ENCODE peak calls at places on chromosomes 13 and 19, in four cellular contexts. L is glutamatergic neuron, Y is astrocyte of the cerebellum, Q is tibial artery. T is an unnamed sample.

GRCh38 chr19:17488593-17489391 is 18.5 kb downstream of the SLC27A1 start:
- DNase-seq in L (peak; percentile 86), Y (no peak), Q (peak; percentile 71), T (peak; percentile 67)

GRCh38 chr13:44317752-44318550 is 55.7 kb upstream of the SERP2 start:
- DNase-seq in Y (peak; percentile 62), L (no peak), Q (no peak), T (peak; percentile 53)

GRCh38 chr19:47379398-47379938 is 30.4 kb downstream of the DHX34 start:
- DNase-seq in Q (no peak), Y (no peak), L (peak; percentile 46), T (no peak)

GRCh38 chr19:55640043-55640576 is 692 bp upstream of the ZNF580 start:
- DNase-seq in L (peak; percentile 56), Q (peak; percentile 81), Y (no peak), T (no peak)

GRCh38 chr13:110302154-110302553 is 4.8 kb downstream of the COL4A1 start:
- DNase-seq in Q (no peak), Y (no peak), L (no peak), T (no peak)

GRCh38 chr13:47121092-47121763 is 224.4 kb upstream of the HTR2A start:
- DNase-seq in Q (no peak), Y (no peak), L (no peak), T (no peak)

GRCh38 chr19:37803250-37803854 is 24.0 kb upstream of the ZNF573 start:
- DNase-seq in Q (no peak), Y (no peak), L (no peak), T (no peak)

GRCh38 chr13:62293081-62293480 is 877.4 kb upstream of the PCDH20 start:
- DNase-seq in Q (no peak), L (no peak), Y (no peak), T (peak; percentile 76)

GRCh38 chr19:22595918-22596341 is 38.2 kb upstream of the ZNF492 start:
- DNase-seq in Q (peak; percentile 81), Y (no peak), L (no peak), T (no peak)

GRCh38 chr13:30776661-30777060 is 41.3 kb downstream of the ALOX5AP start:
- DNase-seq in L (no peak), Y (no peak), Q (no peak), T (no peak)

GRCh38 chr13:38763446-38764381 is 76.8 kb downstream of the FREM2 start:
- DNase-seq in Y (peak; percentile 24), L (no peak), Q (no peak), T (peak; percentile 58)

GRCh38 chr13:44191504-44192171 is 182.0 kb upstream of the SERP2 start:
- DNase-seq in L (no peak), Y (peak; percentile 59), Q (peak; percentile 74), T (peak; percentile 77)

GRCh38 chr13:59906413-59907027 is 257.2 kb downstream of the DIAPH3 start:
- DNase-seq in L (no peak), Q (no peak), Y (peak; percentile 37), T (peak; percentile 43)

GRCh38 chr19:1884291-1884718 is 991 bp downstream of the ABHD17A start:
- DNase-seq in Q (no peak), L (no peak), Y (no peak), T (no peak)

GRCh38 chr13:60162096-60162495 is 1.6 kb downstream of the DIAPH3 start:
- DNase-seq in L (no peak), Q (no peak), Y (no peak), T (peak; percentile 14)

GRCh38 chr13:19061278-19061677 is 120.3 kb downstream of the TUBA3C start:
- DNase-seq in Q (no peak), Y (no peak), L (no peak), T (no peak)

GRCh38 chr13:19060311-19061002 is 121.2 kb downstream of the TUBA3C start:
- DNase-seq in L (no peak), Q (no peak), Y (no peak), T (no peak)

GRCh38 chr13:19058566-19058965 is 123.1 kb downstream of the TUBA3C start:
- DNase-seq in Y (no peak), Q (no peak), L (no peak), T (no peak)

GRCh38 chr13:19057588-19058340 is 123.9 kb downstream of the TUBA3C start:
- DNase-seq in L (no peak), Q (no peak), Y (no peak), T (no peak)

DNA sequence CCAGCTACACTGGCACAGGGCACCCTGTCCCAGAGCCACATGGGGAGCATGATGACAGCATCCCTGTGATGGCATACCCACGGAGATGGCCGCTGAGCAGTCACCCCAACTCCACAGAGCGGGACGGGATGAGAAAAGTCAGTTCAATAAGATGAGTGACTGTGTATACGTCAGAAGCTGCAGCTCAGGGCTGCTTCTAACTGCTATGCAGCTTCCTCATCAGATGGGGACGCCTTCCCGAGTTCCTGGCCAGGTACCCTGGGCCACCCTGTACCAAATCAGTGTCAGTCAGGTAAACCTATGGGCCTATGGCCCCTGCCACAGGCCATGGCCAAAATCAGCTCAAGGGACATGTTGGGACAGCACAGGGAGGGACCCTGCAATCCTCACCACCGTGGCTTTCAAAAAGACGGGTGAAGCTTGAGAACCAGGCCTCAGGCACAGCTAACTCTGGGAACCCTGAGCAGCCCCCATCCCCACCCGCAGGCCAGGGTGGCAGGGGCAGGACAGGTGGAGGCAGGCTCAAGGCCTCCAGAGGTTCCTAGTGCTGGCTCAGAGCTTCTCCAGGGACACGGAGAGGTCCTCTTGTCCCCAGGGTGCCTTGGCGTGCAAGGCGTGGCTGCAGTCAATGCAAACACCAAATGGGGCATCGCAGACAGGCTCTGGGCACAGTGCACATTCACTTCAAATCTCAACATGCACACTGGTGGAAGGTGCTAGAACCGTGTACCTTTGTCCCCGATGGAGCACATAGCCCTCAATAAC is 122.4 kb downstream of the TUBA3C start:
- DNase-seq in L (no peak), Q (no peak), Y (no peak), T (no peak)
- TF ChIP-seq CTCF in L (no peak), Q (no peak), Y (no peak), T (no peak)

DNA sequence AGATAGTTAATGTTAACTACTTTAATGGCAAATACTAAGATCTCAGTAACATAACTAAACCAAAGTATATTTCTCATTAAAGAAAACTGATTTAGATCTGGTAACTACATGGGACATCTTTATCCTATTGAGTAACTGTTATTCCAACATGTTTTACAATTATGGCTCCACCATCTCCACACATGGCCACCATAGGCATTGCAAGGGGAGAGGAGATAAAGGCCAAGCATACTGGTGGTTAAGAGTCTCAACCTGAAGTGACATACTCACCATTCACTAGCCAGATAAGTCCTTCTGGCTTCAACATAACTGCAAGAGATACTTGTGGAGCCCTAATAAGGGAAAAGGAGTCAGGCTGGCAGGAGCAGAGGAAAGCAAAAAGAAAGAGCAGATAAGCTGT is 1586.4 kb upstream of the SPRY2 start:
- DNase-seq in Y (no peak), L (no peak), Q (no peak), T (peak; percentile 11)
- TF ChIP-seq CTCF in Y (peak; percentile 32), L (peak; percentile 34), Q (no peak), T (no peak)

GRCh38 chr19:44113138-44113783 is at the start of gene ZNF225:
- DNase-seq in Q (peak; percentile 98), L (peak; percentile 90), Y (peak; percentile 99), T (peak; percentile 99)
- TF ChIP-seq CTCF in Q (no peak), L (no peak), Y (peak; percentile 11), T (no peak)

DNA sequence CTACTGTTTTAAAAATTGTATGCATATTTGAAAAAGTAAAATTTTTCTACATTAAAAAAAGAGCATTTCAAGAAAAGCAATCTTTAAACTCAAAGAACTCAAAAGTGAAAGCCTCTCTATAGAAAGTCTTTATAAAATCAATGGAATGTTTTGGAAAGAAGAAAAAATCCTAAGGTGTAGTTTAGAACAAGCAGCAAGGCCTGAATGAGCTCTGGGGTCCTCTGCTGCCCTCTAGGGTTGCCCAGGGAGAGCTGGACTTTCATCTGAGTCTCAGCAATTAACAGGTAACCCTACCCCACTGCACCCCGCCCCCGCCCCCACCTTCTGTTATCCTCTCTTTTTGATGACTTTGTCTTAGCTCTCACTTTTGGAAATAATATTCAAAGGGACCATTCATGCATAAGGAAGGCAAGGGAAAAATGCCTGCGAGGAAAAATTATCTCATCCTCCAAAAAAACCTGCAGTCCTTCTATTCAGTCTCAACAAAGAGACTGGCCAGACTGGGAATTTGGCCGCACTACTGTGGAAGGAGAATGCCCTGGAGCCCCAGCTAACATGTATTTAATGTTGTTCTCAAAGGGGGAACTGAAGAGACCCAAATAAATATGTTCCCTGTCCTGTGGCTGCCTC is 24.1 kb downstream of the SLC25A30 start:
- DNase-seq in Y (peak; percentile 52), Q (no peak), L (peak; percentile 56), T (peak; percentile 74)
- TF ChIP-seq CTCF in Y (peak; percentile 81), Q (peak; percentile 52), L (peak; percentile 33), T (peak; percentile 71)

DNA sequence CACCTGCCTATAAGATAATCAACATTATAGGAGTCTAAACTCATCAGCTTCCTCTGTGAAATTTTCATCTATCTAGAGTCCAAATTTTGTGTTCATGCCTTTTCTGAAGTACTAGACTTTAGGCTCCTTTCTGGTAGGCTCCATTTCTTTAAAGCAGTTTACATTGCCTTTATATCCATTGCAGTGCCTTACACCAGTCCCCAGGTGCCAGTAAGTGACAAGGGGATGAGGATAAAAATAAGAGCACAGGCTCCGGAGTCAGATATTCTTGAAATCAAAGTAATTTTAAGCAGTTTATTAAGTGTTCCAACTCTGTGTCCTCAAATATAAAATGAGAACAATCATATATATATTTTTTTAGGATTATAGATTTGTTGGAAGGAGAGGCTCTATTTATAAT is 10.6 kb upstream of the CYSLTR2 start:
- DNase-seq in Q (no peak), L (no peak), Y (no peak), T (no peak)
- TF ChIP-seq CTCF in Q (no peak), L (no peak), Y (no peak), T (no peak)

GRCh38 chr13:113034451-113035208 is 65.6 kb downstream of the MCF2L start:
- DNase-seq in L (peak; percentile 67), Q (no peak), Y (peak; percentile 16), T (peak; percentile 71)
- TF ChIP-seq CTCF in L (peak; percentile 66), Q (peak; percentile 76), Y (peak; percentile 79), T (peak; percentile 56)